ENCODE peak calls at places on chromosomes 2 and 18, in four cellular contexts. One of them, this sample, is unnamed.
A peak's percentile ranks its signal among the peaks of the same experiment; 100 is the strongest.

GRCh38 chr18:40878371-40878770 is 1076.7 kb upstream of the PIK3C3 start:
- DNase-seq in anterior cingulate cortex: no peak
- DNase-seq in HAP-1: no peak
- DNase-seq in fibroblast of lung: no peak
- DNase-seq in this sample: no peak

GRCh38 chr2:173021939-173022371 is 53.7 kb upstream of the MAP3K20 start:
- DNase-seq in HAP-1: no peak
- DNase-seq in fibroblast of lung: peak; percentile 19
- DNase-seq in anterior cingulate cortex: no peak
- DNase-seq in this sample: no peak

GRCh38 chr18:12359515-12359927 is 17.5 kb downstream of the AFG3L2 start:
- DNase-seq in HAP-1: no peak
- DNase-seq in anterior cingulate cortex: no peak
- DNase-seq in fibroblast of lung: peak; percentile 63
- DNase-seq in this sample: no peak

GRCh38 chr2:187917535-187917934 is 363.3 kb upstream of the TFPI start:
- DNase-seq in HAP-1: no peak
- DNase-seq in fibroblast of lung: peak; percentile 61
- DNase-seq in anterior cingulate cortex: no peak
- DNase-seq in this sample: no peak

GRCh38 chr2:66095820-66096219 is 339.1 kb upstream of the MEIS1 start:
- DNase-seq in fibroblast of lung: no peak
- DNase-seq in anterior cingulate cortex: no peak
- DNase-seq in HAP-1: no peak
- DNase-seq in this sample: no peak

GRCh38 chr2:23903034-23903433 is 23.9 kb downstream of the ATAD2B start:
- DNase-seq in anterior cingulate cortex: no peak
- DNase-seq in HAP-1: no peak
- DNase-seq in fibroblast of lung: no peak
- DNase-seq in this sample: no peak

GRCh38 chr18:77069482-77069881 is 63.1 kb downstream of the MBP start:
- DNase-seq in fibroblast of lung: no peak
- DNase-seq in HAP-1: no peak
- DNase-seq in anterior cingulate cortex: no peak
- DNase-seq in this sample: peak; percentile 59

GRCh38 chr2:39099820-39100728 is 20.8 kb downstream of the SOS1 start:
- DNase-seq in fibroblast of lung: peak; percentile 73
- DNase-seq in HAP-1: no peak
- DNase-seq in anterior cingulate cortex: no peak
- DNase-seq in this sample: no peak

GRCh38 chr2:235765181-235765820 is 271.5 kb downstream of the AGAP1 start:
- DNase-seq in HAP-1: no peak
- DNase-seq in anterior cingulate cortex: peak; percentile 73
- DNase-seq in fibroblast of lung: peak; percentile 90
- DNase-seq in this sample: no peak

GRCh38 chr2:61433606-61434005 is 37.3 kb downstream of the USP34 start:
- DNase-seq in HAP-1: no peak
- DNase-seq in anterior cingulate cortex: no peak
- DNase-seq in fibroblast of lung: no peak
- DNase-seq in this sample: no peak

GRCh38 chr2:26668041-26668440 is 24.5 kb upstream of the KCNK3 start:
- DNase-seq in HAP-1: no peak
- DNase-seq in fibroblast of lung: no peak
- DNase-seq in anterior cingulate cortex: no peak
- DNase-seq in this sample: no peak

GRCh38 chr2:145764631-145765030 is 1244.7 kb upstream of the ZEB2 start:
- DNase-seq in fibroblast of lung: no peak
- DNase-seq in anterior cingulate cortex: no peak
- DNase-seq in HAP-1: no peak
- DNase-seq in this sample: no peak

GRCh38 chr18:14922031-14922430 is 174.1 kb downstream of the ANKRD30B start:
- DNase-seq in HAP-1: no peak
- DNase-seq in anterior cingulate cortex: no peak
- DNase-seq in fibroblast of lung: no peak
- DNase-seq in this sample: no peak

GRCh38 chr2:44016282-44016681 is 20.5 kb upstream of the LRPPRC start:
- DNase-seq in HAP-1: peak; percentile 27
- DNase-seq in fibroblast of lung: peak; percentile 47
- DNase-seq in anterior cingulate cortex: no peak
- DNase-seq in this sample: no peak

GRCh38 chr18:23279931-23280330 is 144.6 kb downstream of the CABLES1 start:
- DNase-seq in fibroblast of lung: no peak
- DNase-seq in HAP-1: no peak
- DNase-seq in anterior cingulate cortex: no peak
- DNase-seq in this sample: no peak

GRCh38 chr2:4673025-4673489 is 969.7 kb downstream of the DCDC2C start:
- DNase-seq in fibroblast of lung: no peak
- DNase-seq in HAP-1: no peak
- DNase-seq in anterior cingulate cortex: no peak
- DNase-seq in this sample: no peak

GRCh38 chr2:41610501-41611242 is 437.1 kb upstream of the PKDCC start:
- DNase-seq in fibroblast of lung: peak; percentile 37
- DNase-seq in HAP-1: no peak
- DNase-seq in anterior cingulate cortex: no peak
- DNase-seq in this sample: no peak

GRCh38 chr2:63692002-63692606 is 103.3 kb downstream of the MDH1 start:
- DNase-seq in fibroblast of lung: peak; percentile 36
- DNase-seq in anterior cingulate cortex: no peak
- DNase-seq in HAP-1: peak; percentile 44
- DNase-seq in this sample: no peak

GRCh38 chr2:234457421-234457820 is 39.5 kb downstream of the ARL4C start:
- DNase-seq in anterior cingulate cortex: no peak
- DNase-seq in HAP-1: no peak
- DNase-seq in fibroblast of lung: peak; percentile 78
- DNase-seq in this sample: no peak

GRCh38 chr2:204722207-204722606 is 176.9 kb downstream of the PARD3B start:
- DNase-seq in HAP-1: no peak
- DNase-seq in anterior cingulate cortex: no peak
- DNase-seq in fibroblast of lung: no peak
- DNase-seq in this sample: no peak

GRCh38 chr18:79873449-79874110 is 75.8 kb downstream of the KCNG2 start:
- DNase-seq in HAP-1: no peak
- DNase-seq in anterior cingulate cortex: no peak
- DNase-seq in fibroblast of lung: no peak
- DNase-seq in this sample: peak; percentile 88

GRCh38 chr18:54149078-54149697 is 75.3 kb downstream of the MBD2 start:
- DNase-seq in fibroblast of lung: peak; percentile 96
- DNase-seq in HAP-1: no peak
- DNase-seq in anterior cingulate cortex: no peak
- DNase-seq in this sample: no peak

GRCh38 chr18:62331581-62332436 is 6.7 kb downstream of the TNFRSF11A start:
- DNase-seq in HAP-1: no peak
- DNase-seq in fibroblast of lung: peak; percentile 81
- DNase-seq in anterior cingulate cortex: peak; percentile 15
- DNase-seq in this sample: no peak

GRCh38 chr18:9741461-9741820 is 33.3 kb downstream of the RAB31 start:
- DNase-seq in fibroblast of lung: no peak
- DNase-seq in anterior cingulate cortex: no peak
- DNase-seq in HAP-1: no peak
- DNase-seq in this sample: no peak

GRCh38 chr18:58768293-58768974 is 96.2 kb upstream of the ZNF532 start:
- DNase-seq in fibroblast of lung: peak; percentile 45
- DNase-seq in anterior cingulate cortex: peak; percentile 75
- DNase-seq in HAP-1: peak; percentile 76
- DNase-seq in this sample: peak; percentile 91

GRCh38 chr2:239329972-239330572 is 70.7 kb downstream of the HDAC4 start:
- DNase-seq in HAP-1: no peak
- DNase-seq in fibroblast of lung: no peak
- DNase-seq in anterior cingulate cortex: no peak
- DNase-seq in this sample: peak; percentile 76

This sample was measured in mesenteric fat pad.